ENCODE peak calls at places on chromosomes 16 and 17, in six cellular contexts. N is body of pancreas, I is SK-N-SH, O is adipocyte, M is left lung, F is neural progenitor cell. V is an unnamed sample.
A peak's percentile ranks its signal among the peaks of the same experiment; 100 is the strongest.

GRCh38 chr16:23072769-23073549 is 76.3 kb downstream of the USP31 start:
- DNase-seq in N (no peak), I (peak; percentile 31), O (no peak), M (no peak), F (peak; percentile 11), V (no peak)

GRCh38 chr17:64741924-64742670 is 80.0 kb upstream of the SMURF2 start:
- DNase-seq in N (peak; percentile 28), I (no peak), O (peak; percentile 77), M (no peak), F (no peak), V (peak; percentile 24)

GRCh38 chr17:80937501-80938356 is 53.9 kb upstream of the CHMP6 start:
- DNase-seq in N (no peak), I (no peak), O (no peak), M (no peak), F (peak; percentile 71), V (peak; percentile 84)

GRCh38 chr17:16449121-16449570 is 33.8 kb downstream of the TRPV2 start:
- DNase-seq in N (no peak), I (no peak), O (no peak), M (no peak), F (no peak), V (no peak)

GRCh38 chr17:17435323-17435722 is 41.5 kb upstream of the MED9 start:
- DNase-seq in N (no peak), I (no peak), O (peak; percentile 51), M (no peak), F (no peak), V (peak; percentile 62)

GRCh38 chr17:80877095-80877828 is 114.4 kb upstream of the CHMP6 start:
- DNase-seq in N (no peak), I (no peak), O (no peak), M (peak; percentile 28), F (no peak), V (no peak)

GRCh38 chr16:23535901-23536300 is 21.2 kb downstream of the EARS2 start:
- DNase-seq in N (no peak), I (no peak), O (no peak), M (no peak), F (no peak), V (no peak)

GRCh38 chr16:69179255-69180010 is 7.5 kb upstream of the SNTB2 start:
- DNase-seq in N (peak; percentile 95), I (peak; percentile 54), O (peak; percentile 94), M (no peak), F (no peak), V (peak; percentile 29)

GRCh38 chr17:27947005-27947406 is 53.8 kb upstream of the LYRM9 start:
- DNase-seq in N (no peak), I (no peak), O (no peak), M (no peak), F (peak; percentile 52), V (no peak)

GRCh38 chr17:58391302-58391984 is 25.9 kb downstream of the RNF43 start:
- DNase-seq in N (peak; percentile 98), I (peak; percentile 75), O (no peak), M (no peak), F (no peak), V (peak; percentile 71)

GRCh38 chr16:56560447-56560846 is 4.4 kb upstream of the MT4 start:
- DNase-seq in N (no peak), I (no peak), O (no peak), M (no peak), F (no peak), V (no peak)

GRCh38 chr16:49921791-49922456 is 66.0 kb upstream of the ZNF423 start:
- DNase-seq in N (peak; percentile 69), I (peak; percentile 86), O (peak; percentile 69), M (no peak), F (peak; percentile 86), V (peak; percentile 74)

GRCh38 chr16:72111653-72112451 is 18.2 kb downstream of the DHX38 start:
- DNase-seq in N (no peak), I (no peak), O (no peak), M (no peak), F (peak; percentile 56), V (no peak)

GRCh38 chr17:5533486-5534315 is 47.3 kb downstream of the MIS12 start:
- DNase-seq in N (no peak), I (no peak), O (no peak), M (no peak), F (no peak), V (no peak)

GRCh38 chr16:24336491-24336890 is 80.4 kb downstream of the CACNG3 start:
- DNase-seq in N (no peak), I (no peak), O (no peak), M (no peak), F (no peak), V (no peak)

GRCh38 chr16:72371307-72372081 is 199.5 kb upstream of the PMFBP1 start:
- DNase-seq in N (no peak), I (no peak), O (peak; percentile 17), M (no peak), F (peak; percentile 83), V (no peak)

GRCh38 chr16:88289549-88290344 is 93.0 kb upstream of the ZNF469 start:
- DNase-seq in N (no peak), I (peak; percentile 39), O (peak; percentile 33), M (peak; percentile 41), F (no peak), V (no peak)

GRCh38 chr16:49856741-49857330 is 924 bp upstream of the ZNF423 start:
- DNase-seq in N (peak; percentile 78), I (peak; percentile 92), O (peak; percentile 92), M (peak; percentile 85), F (peak; percentile 93), V (peak; percentile 86)

GRCh38 chr17:66190738-66191606 is 961 bp downstream of the CEP112 start:
- DNase-seq in N (no peak), I (peak; percentile 49), O (peak; percentile 64), M (no peak), F (peak; percentile 5), V (peak; percentile 86)

GRCh38 chr17:49457564-49458535 is 37.2 kb upstream of the NGFR start:
- DNase-seq in N (no peak), I (no peak), O (no peak), M (no peak), F (no peak), V (no peak)

GRCh38 chr16:4426021-4426684 is 485 bp downstream of the DNAJA3 start:
- DNase-seq in N (no peak), I (peak; percentile 47), O (peak; percentile 48), M (no peak), F (no peak), V (no peak)

GRCh38 chr16:16938980-16939379 is 531.8 kb downstream of the XYLT1 start:
- DNase-seq in N (no peak), I (no peak), O (no peak), M (no peak), F (no peak), V (no peak)

GRCh38 chr16:57645691-57646387 is 17.4 kb downstream of the ADGRG1 start:
- DNase-seq in N (no peak), I (no peak), O (peak; percentile 15), M (peak; percentile 76), F (no peak), V (no peak)

GRCh38 chr16:88790312-88791150 is 5.5 kb upstream of the PIEZO1 start:
- DNase-seq in N (no peak), I (no peak), O (peak; percentile 55), M (peak; percentile 94), F (no peak), V (peak; percentile 44)

GRCh38 chr16:87100306-87101058 is 216.7 kb downstream of the C16orf95 start:
- DNase-seq in N (no peak), I (no peak), O (no peak), M (no peak), F (peak; percentile 25), V (no peak)

GRCh38 chr16:50653633-50654524 is 27.2 kb downstream of the SNX20 start:
- DNase-seq in N (peak; percentile 95), I (no peak), O (no peak), M (no peak), F (peak; percentile 23), V (no peak)

GRCh38 chr16:67179421-67180080 is 4.2 kb downstream of the MATCAP1 start:
- DNase-seq in N (no peak), I (no peak), O (no peak), M (no peak), F (no peak), V (no peak)

GRCh38 chr16:67546761-67547422 is 15.4 kb upstream of the CTCF start:
- DNase-seq in N (peak; percentile 93), I (peak; percentile 91), O (peak; percentile 81), M (peak; percentile 92), F (peak; percentile 86), V (peak; percentile 72)

GRCh38 chr16:14378131-14378551 is 251.9 kb downstream of the PARN start:
- DNase-seq in N (no peak), I (no peak), O (peak; percentile 75), M (no peak), F (no peak), V (peak; percentile 56)

GRCh38 chr17:72267601-72268000 is 146.8 kb downstream of the SOX9 start:
- DNase-seq in N (no peak), I (no peak), O (no peak), M (no peak), F (no peak), V (no peak)

GRCh38 chr16:82544378-82544777 is 82.4 kb upstream of the CDH13 start:
- DNase-seq in N (no peak), I (no peak), O (no peak), M (no peak), F (no peak), V (no peak)

GRCh38 chr16:50371936-50372595 is 3.3 kb upstream of the BRD7 start:
- DNase-seq in N (peak; percentile 30), I (peak; percentile 64), O (peak; percentile 27), M (no peak), F (peak; percentile 66), V (no peak)

GRCh38 chr17:51456942-51457341 is 196.6 kb downstream of the UTP18 start:
- DNase-seq in N (no peak), I (no peak), O (no peak), M (no peak), F (no peak), V (no peak)

DNA sequence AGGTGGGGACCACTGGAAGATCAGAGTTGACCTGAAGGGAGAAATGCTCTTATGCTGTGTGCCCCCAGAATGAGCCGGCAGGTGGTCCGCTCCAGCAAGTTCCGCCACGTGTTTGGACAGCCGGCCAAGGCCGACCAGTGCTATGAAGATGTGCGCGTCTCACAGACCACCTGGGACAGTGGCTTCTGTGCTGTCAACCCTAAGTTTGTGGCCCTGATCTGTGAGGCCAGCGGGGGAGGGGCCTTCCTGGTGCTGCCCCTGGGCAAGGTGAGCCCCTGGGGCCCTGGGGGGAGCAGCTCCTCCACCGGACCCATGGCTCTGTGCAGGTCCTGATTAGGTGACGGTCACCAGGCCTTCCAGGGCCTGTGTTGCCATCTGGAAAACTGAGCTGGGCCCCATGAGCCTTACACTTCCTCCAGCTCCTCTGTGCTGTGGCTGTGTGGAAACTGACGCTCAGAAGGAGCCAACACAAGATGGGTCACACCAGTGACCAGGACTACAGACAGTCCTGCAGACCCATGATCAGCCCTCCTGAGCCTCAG is 1.8 kb downstream of the CORO1A start:
- DNase-seq in N (no peak), I (peak; percentile 40), O (no peak), M (peak; percentile 78), F (no peak), V (no peak)
- H3K4me3 ChIP-seq in N (no peak overlapping the region), I (no peak overlapping the region), O (no peak overlapping the region), M (peak overlapping the region; percentile 52), F (no peak overlapping the region), V (no peak overlapping the region)

GRCh38 chr17:82081546-82081945 is 15.9 kb upstream of the DUS1L start:
- DNase-seq in N (no peak), I (no peak), O (no peak), M (no peak), F (no peak), V (no peak)
- H3K36me3 ChIP-seq in N (peaks cover 12% of the 10 kb centered on the region), I (peaks cover 80% of the 10 kb centered on the region), O (peaks cover 87% of the 10 kb centered on the region), M (peaks cover 96% of the 10 kb centered on the region), F (no peaks in the 10 kb centered on the region), V (peaks cover 82% of the 10 kb centered on the region)

GRCh38 chr16:74463888-74464287 is 42.6 kb upstream of the CLEC18B start:
- DNase-seq in N (no peak), I (no peak), O (no peak), M (no peak), F (no peak), V (no peak)
- H3K4me1 ChIP-seq in N (peaks cover 37% of the 10 kb centered on the region), I (no peaks in the 10 kb centered on the region), O (peaks cover 13% of the 10 kb centered on the region), M (no peaks in the 10 kb centered on the region), F (no peaks in the 10 kb centered on the region), V (no peaks in the 10 kb centered on the region)

GRCh38 chr17:19237389-19238166 is 412 bp downstream of the EPN2 start:
- DNase-seq in N (peak; percentile 38), I (peak; percentile 78), O (peak; percentile 54), M (peak; percentile 79), F (peak; percentile 72), V (peak; percentile 85)
- H3K4me3 ChIP-seq in N (peak overlapping the region; percentile 79), I (peak overlapping the region; percentile 96), O (peak overlapping the region; percentile 95), M (peak overlapping the region; percentile 91), F (peak overlapping the region; percentile 94), V (peak overlapping the region; percentile 99)

V was measured in SJCRH30.